ENCODE peak calls at places on chromosomes 6 and 20, in six cellular contexts. K is endothelial cell of umbilical vein, B is HepG2, L is fibroblast of lung, M is GM12878, H is GM23248. I is an unnamed sample.

GRCh38 chr6:159092631-159093030 is 47.8 kb upstream of the TAGAP start:
- DNase-seq in L (no peak), H (peak; percentile 23), B (no peak), M (no peak), K (no peak), I (no peak)

GRCh38 chr6:44569931-44570385 is 182.5 kb downstream of the CDC5L start:
- DNase-seq in B (no peak), M (no peak), L (peak; percentile 79), H (peak; percentile 81), K (no peak), I (peak; percentile 73)

GRCh38 chr6:160036790-160037206 is 67.9 kb downstream of the IGF2R start:
- DNase-seq in B (no peak), H (peak; percentile 96), L (peak; percentile 85), M (no peak), K (no peak), I (peak; percentile 82)

GRCh38 chr6:106411643-106412200 is 51.2 kb downstream of the CRYBG1 start:
- DNase-seq in H (no peak), L (no peak), M (no peak), K (no peak), B (no peak), I (no peak)

GRCh38 chr20:35515949-35516645 is 13.4 kb downstream of the C20orf173 start:
- DNase-seq in B (no peak), H (peak; percentile 89), L (peak; percentile 94), M (no peak), K (no peak), I (peak; percentile 91)

GRCh38 chr6:34490390-34491090 is 24.7 kb downstream of the PACSIN1 start:
- DNase-seq in K (no peak), H (peak; percentile 20), L (no peak), M (no peak), B (no peak), I (no peak)

GRCh38 chr20:25245461-25245860 is 2.4 kb upstream of the PYGB start:
- DNase-seq in M (no peak), L (no peak), K (no peak), B (no peak), H (no peak), I (no peak)

GRCh38 chr20:37195018-37195417 is 15.7 kb upstream of the MROH8 start:
- DNase-seq in K (no peak), H (no peak), M (no peak), L (no peak), B (no peak), I (no peak)

GRCh38 chr20:35607003-35607735 is 8.5 kb upstream of the SPAG4 start:
- DNase-seq in K (no peak), M (no peak), H (peak; percentile 24), L (no peak), B (no peak), I (no peak)

DNA sequence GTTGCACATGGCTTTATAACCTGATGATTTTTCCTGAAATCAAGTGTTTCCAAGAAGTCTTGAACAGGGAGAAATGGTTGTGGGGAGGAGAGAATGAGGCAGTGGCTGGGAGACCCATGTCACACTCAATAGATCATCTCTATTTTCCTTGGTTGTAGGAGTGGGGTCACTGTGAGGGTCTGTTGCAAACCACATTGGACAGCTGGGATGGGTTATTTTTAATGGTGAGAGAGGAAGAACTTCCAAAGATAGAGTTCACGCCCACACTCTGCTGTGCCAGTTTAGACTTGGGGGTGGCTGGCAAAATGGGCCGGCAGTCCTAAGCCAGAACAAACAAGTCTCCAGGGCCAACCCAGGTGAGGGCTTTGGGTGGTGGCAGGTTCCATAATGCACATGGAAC is 276.4 kb upstream of the PRND start:
- DNase-seq in M (no peak), K (no peak), L (no peak), B (no peak), H (no peak), I (no peak)
- H3K9ac ChIP-seq in M (no peak overlapping the region), K (no peak overlapping the region), L (no peak overlapping the region), B (no peak overlapping the region), H (no peak overlapping the region), I (no peak overlapping the region)

GRCh38 chr6:30258204-30258603 is 45.0 kb upstream of the TRIM26 start:
- DNase-seq in M (no peak), K (no peak), B (no peak), L (no peak), H (no peak), I (no peak)

GRCh38 chr6:30263734-30264133 is 50.5 kb upstream of the TRIM26 start:
- DNase-seq in M (no peak), H (peak; percentile 68), B (no peak), K (no peak), L (peak; percentile 67), I (peak; percentile 56)

GRCh38 chr6:30260036-30260504 is 46.9 kb upstream of the TRIM26 start:
- DNase-seq in K (no peak), L (no peak), B (no peak), H (peak; percentile 44), M (no peak), I (no peak)

GRCh38 chr6:30264731-30265130 is 51.5 kb upstream of the TRIM26 start:
- DNase-seq in L (peak; percentile 78), H (peak; percentile 79), B (no peak), M (no peak), K (no peak), I (peak; percentile 68)

GRCh38 chr6:30259140-30260035 is 46.2 kb upstream of the TRIM26 start:
- DNase-seq in H (peak; percentile 92), M (peak; percentile 74), K (peak; percentile 89), L (peak; percentile 76), B (peak; percentile 83), I (peak; percentile 68)
- TF ChIP-seq EZH2 in H (no peak), M (no peak), K (no peak), L (no peak), B (no peak), I (no peak)

GRCh38 chr6:27500177-27500576 is 27.3 kb upstream of the ZNF184 start:
- DNase-seq in B (no peak), M (no peak), K (no peak), L (no peak), H (no peak), I (no peak)

GRCh38 chr6:27505209-27506027 is 32.5 kb upstream of the ZNF184 start:
- DNase-seq in M (peak; percentile 63), K (peak; percentile 37), H (peak; percentile 46), L (peak; percentile 75), B (peak; percentile 86), I (peak; percentile 60)

GRCh38 chr6:27501187-27501586 is 28.3 kb upstream of the ZNF184 start:
- DNase-seq in B (no peak), K (no peak), H (no peak), M (no peak), L (no peak), I (no peak)

GRCh38 chr6:27503436-27504030 is 30.6 kb upstream of the ZNF184 start:
- DNase-seq in B (peak; percentile 82), K (peak; percentile 83), M (peak; percentile 73), L (peak; percentile 63), H (peak; percentile 68), I (peak; percentile 52)

DNA sequence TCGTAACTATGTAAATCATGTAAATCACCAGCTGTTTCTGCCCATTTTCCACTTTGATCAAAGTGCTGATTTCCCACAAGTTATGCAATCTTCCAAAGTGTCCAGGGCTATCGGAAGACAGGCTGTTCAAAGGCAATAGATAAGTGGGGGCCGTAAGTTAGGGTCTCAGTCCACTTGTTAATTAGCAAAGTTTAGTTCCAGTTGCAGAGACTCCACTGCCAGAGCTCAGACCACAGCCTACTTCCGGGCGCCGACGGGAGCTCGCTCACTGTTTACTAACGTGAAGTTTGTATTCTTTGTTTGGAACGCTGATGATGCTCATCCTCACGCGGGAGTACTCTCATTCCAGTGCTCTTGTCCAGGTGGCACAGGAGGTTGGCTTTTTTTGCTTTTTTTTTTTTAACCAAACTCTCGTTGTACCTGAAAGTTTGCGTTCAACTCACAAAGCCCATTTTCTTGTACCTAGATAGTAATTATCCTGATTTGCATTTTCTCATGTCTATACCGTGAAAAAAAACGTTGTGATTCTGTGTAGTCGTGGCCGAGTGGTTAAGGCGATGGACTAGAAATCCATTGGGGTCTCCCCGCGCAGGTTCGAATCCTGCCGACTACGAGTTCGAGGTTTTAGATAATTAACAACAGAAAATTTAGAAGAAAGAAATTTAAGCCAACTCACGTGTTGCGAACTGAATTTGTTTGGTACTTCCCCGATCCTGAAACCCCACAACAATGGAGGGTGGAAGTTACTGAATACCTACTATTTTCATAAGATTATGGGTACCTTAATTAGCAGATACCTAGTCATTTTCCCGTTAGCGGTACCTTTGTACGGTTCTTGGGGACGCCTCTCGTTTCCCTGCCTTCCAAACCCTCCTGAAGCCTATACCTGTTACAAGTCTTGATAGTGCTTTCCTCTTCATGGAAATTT is 29.9 kb upstream of the ZNF184 start:
- DNase-seq in B (peak; percentile 74), L (peak; percentile 68), M (peak; percentile 80), H (peak; percentile 68), K (peak; percentile 68), I (peak; percentile 48)
- H3K9ac ChIP-seq in B (peak overlapping the region; percentile 59), L (no peak overlapping the region), M (peak overlapping the region; percentile 51), H (peak overlapping the region; percentile 52), K (peak overlapping the region; percentile 34), I (peak overlapping the region; percentile 61)

DNA sequence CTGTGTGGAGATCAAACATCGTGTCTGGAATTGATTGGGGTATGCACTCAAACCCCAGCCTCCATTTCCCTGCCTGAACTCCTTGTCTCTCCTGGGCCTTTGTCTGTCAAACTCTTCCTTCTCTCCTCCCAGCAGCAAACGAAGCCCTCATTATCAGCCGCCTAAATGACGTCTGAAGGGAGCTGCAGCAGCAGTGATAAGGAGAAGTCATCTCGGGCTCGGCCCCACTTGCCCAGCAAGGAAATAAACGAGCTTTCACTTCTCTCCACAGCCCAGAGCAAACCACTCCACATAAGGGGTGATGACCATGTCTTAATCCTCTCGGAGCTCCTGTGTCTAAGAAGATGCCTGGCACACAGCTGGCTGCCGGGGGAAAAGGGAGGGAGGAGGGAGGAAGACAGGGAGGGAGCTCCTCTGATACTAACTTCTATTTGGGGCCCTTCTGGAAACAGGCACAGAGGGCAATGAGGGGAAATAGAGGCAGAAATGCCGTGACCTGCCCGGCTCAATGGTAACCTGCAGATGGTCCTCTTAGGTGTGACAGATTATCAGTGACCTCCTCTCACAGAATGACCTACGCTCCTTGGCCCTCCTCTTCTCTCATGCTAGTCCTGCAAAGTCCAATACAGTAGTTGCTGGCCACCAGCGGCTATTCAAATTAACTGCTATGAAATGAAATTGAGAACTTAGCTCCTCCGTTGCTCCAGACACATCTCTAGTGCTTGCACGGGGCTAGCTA is 100.4 kb downstream of the PXDC1 start:
- DNase-seq in B (no peak), L (no peak), K (no peak), M (no peak), H (no peak), I (no peak)
- TF ChIP-seq EZH2 in B (no peak), L (no peak), K (no peak), M (no peak), H (no peak), I (no peak)

DNA sequence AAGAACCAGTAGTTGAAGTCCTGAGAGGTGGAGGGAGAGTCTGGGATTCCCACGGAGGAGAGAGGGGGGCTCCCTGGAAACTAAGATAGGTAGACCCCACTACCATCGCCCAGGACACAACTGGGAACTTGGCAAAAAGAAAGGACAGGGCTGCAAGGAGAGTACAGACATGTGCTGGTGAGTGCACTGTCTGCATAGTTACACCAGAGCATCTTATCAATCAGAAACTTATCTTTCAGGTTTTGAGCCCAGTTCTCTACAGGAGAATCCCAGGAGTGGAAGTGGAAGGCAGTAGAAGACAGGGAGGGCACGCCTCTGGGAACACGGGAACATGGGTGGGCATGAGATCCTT is 12.2 kb downstream of the NFKBIL1 start:
- DNase-seq in K (peak; percentile 40), L (no peak), B (no peak), H (no peak), M (no peak), I (no peak)
- H3K9ac ChIP-seq in K (peak overlapping the region; percentile 82), L (no peak overlapping the region), B (no peak overlapping the region), H (peak overlapping the region; percentile 31), M (peak overlapping the region; percentile 84), I (peak overlapping the region; percentile 40)

I was measured in astrocyte.